ENCODE peak calls at places on chromosomes 11 and 22, in nine cellular contexts. Y, E, R, I, P, F, J, V and M are unnamed samples.

GRCh38 chr22:36374603-36375024 is 13.2 kb downstream of the MYH9 start:
- DNase-seq in Y (no peak), E (no peak), R (peak), I (no peak), P (no peak), F (peak), J (no peak), V (no peak), M (no peak)

GRCh38 chr11:47179655-47179991 is 2.9 kb upstream of the ARFGAP2 start:
- DNase-seq in Y (peak), E (peak), R (peak), I (peak), P (peak), F (peak), J (no peak), V (no peak), M (no peak)

GRCh38 chr11:57778318-57779037 is 16.9 kb downstream of the CTNND1 start:
- DNase-seq in Y (peak), E (peak), R (no peak), I (peak), P (no peak), F (peak), J (peak), V (peak), M (peak)

GRCh38 chr22:31556627-31557203 is 60.4 kb downstream of the SFI1 start:
- DNase-seq in Y (peak), E (no peak), R (no peak), I (peak), P (peak), F (no peak), J (peak), V (no peak), M (no peak)

GRCh38 chr11:116336540-116336939 is 436.2 kb downstream of the BUD13 start:
- DNase-seq in Y (no peak), E (peak), R (no peak), I (peak), P (no peak), F (no peak), J (no peak), V (no peak), M (no peak)

GRCh38 chr11:113505541-113506375 is 30.6 kb upstream of the DRD2 start:
- DNase-seq in Y (no peak), E (peak), R (no peak), I (no peak), P (no peak), F (no peak), J (no peak), V (no peak), M (peak)

GRCh38 chr11:86636275-86636674 is 36.1 kb downstream of the ME3 start:
- DNase-seq in Y (no peak), E (no peak), R (no peak), I (no peak), P (no peak), F (no peak), J (no peak), V (no peak), M (no peak)

GRCh38 chr22:50544078-50544745 is 1.5 kb upstream of the KLHDC7B start:
- DNase-seq in Y (peak), E (peak), R (peak), I (no peak), P (peak), F (peak), J (no peak), V (no peak), M (peak)

GRCh38 chr11:19552684-19553083 is 160.0 kb upstream of the NAV2 start:
- DNase-seq in Y (no peak), E (no peak), R (no peak), I (no peak), P (no peak), F (no peak), J (no peak), V (no peak), M (no peak)

GRCh38 chr22:30208631-30209603 is 37.6 kb downstream of the LIF start:
- DNase-seq in Y (no peak), E (no peak), R (no peak), I (no peak), P (no peak), F (peak), J (no peak), V (peak), M (no peak)

GRCh38 chr22:42685941-42686666 is 34.6 kb downstream of the A4GALT start:
- DNase-seq in Y (no peak), E (no peak), R (no peak), I (peak), P (no peak), F (no peak), J (peak), V (no peak), M (no peak)

GRCh38 chr11:33257897-33258630 is 883 bp downstream of the HIPK3 start:
- DNase-seq in Y (peak), E (peak), R (peak), I (peak), P (peak), F (peak), J (peak), V (peak), M (peak)

GRCh38 chr11:15695096-15695721 is 580.5 kb downstream of the INSC start:
- DNase-seq in Y (no peak), E (no peak), R (no peak), I (no peak), P (no peak), F (no peak), J (no peak), V (no peak), M (no peak)

GRCh38 chr22:25495286-25495685 is 69.2 kb upstream of the GRK3 start:
- DNase-seq in Y (no peak), E (no peak), R (no peak), I (no peak), P (no peak), F (no peak), J (no peak), V (no peak), M (no peak)

GRCh38 chr11:1055990-1056771 is 18.5 kb upstream of the MUC2 start:
- DNase-seq in Y (no peak), E (no peak), R (no peak), I (no peak), P (no peak), F (peak), J (no peak), V (no peak), M (no peak)

GRCh38 chr11:73273246-73273890 is 1.2 kb downstream of the P2RY6 start:
- DNase-seq in Y (no peak), E (no peak), R (no peak), I (no peak), P (no peak), F (no peak), J (no peak), V (no peak), M (no peak)

GRCh38 chr11:16406226-16406625 is 49.9 kb upstream of the SOX6 start:
- DNase-seq in Y (no peak), E (no peak), R (no peak), I (no peak), P (no peak), F (no peak), J (no peak), V (no peak), M (no peak)

GRCh38 chr11:12411806-12412727 is 34.7 kb downstream of the PARVA start:
- DNase-seq in Y (peak), E (peak), R (peak), I (peak), P (no peak), F (peak), J (peak), V (peak), M (peak)

GRCh38 chr22:49788492-49788891 is 39.2 kb downstream of the BRD1 start:
- DNase-seq in Y (peak), E (no peak), R (no peak), I (no peak), P (no peak), F (peak), J (no peak), V (no peak), M (no peak)

GRCh38 chr11:32400196-32400595 is 35.1 kb downstream of the WT1 start:
- DNase-seq in Y (no peak), E (peak), R (no peak), I (no peak), P (no peak), F (no peak), J (no peak), V (no peak), M (no peak)

GRCh38 chr11:10197091-10197490 is 96.9 kb downstream of the SBF2 start:
- DNase-seq in Y (no peak), E (no peak), R (no peak), I (no peak), P (no peak), F (no peak), J (peak), V (no peak), M (no peak)

GRCh38 chr11:63489879-63490278 is 1.1 kb downstream of the PLAAT5 start:
- DNase-seq in Y (no peak), E (peak), R (no peak), I (no peak), P (no peak), F (peak), J (no peak), V (no peak), M (no peak)

GRCh38 chr11:17257200-17257599 is 19.3 kb upstream of the NUCB2 start:
- DNase-seq in Y (no peak), E (no peak), R (no peak), I (no peak), P (no peak), F (no peak), J (peak), V (no peak), M (no peak)

GRCh38 chr22:35303029-35303624 is 3.4 kb downstream of the TOM1 start:
- DNase-seq in Y (no peak), E (no peak), R (no peak), I (no peak), P (no peak), F (no peak), J (no peak), V (no peak), M (peak)

GRCh38 chr11:106939157-106939556 is 79.1 kb downstream of the GUCY1A2 start:
- DNase-seq in Y (no peak), E (no peak), R (no peak), I (no peak), P (no peak), F (no peak), J (no peak), V (no peak), M (no peak)

GRCh38 chr11:75820636-75821035 is 5.6 kb downstream of the UVRAG start:
- DNase-seq in Y (no peak), E (no peak), R (no peak), I (no peak), P (no peak), F (peak), J (no peak), V (no peak), M (no peak)

GRCh38 chr11:65575568-65576231 is at the start of gene EHBP1L1:
- DNase-seq in Y (peak), E (no peak), R (peak), I (no peak), P (peak), F (peak), J (no peak), V (no peak), M (peak)

GRCh38 chr11:33197915-33198727 is 36.8 kb upstream of the CSTF3 start:
- DNase-seq in Y (no peak), E (no peak), R (no peak), I (no peak), P (no peak), F (no peak), J (peak), V (no peak), M (peak)

GRCh38 chr11:73152861-73153483 is 10.9 kb upstream of the FCHSD2 start:
- DNase-seq in Y (peak), E (peak), R (peak), I (no peak), P (peak), F (no peak), J (no peak), V (no peak), M (no peak)

GRCh38 chr22:36580371-36580770 is 51.4 kb upstream of the EIF3D start:
- DNase-seq in Y (no peak), E (no peak), R (no peak), I (no peak), P (no peak), F (no peak), J (no peak), V (no peak), M (no peak)

GRCh38 chr11:23865341-23865975 is 631.4 kb upstream of the LUZP2 start:
- DNase-seq in Y (no peak), E (no peak), R (no peak), I (no peak), P (no peak), F (no peak), J (no peak), V (no peak), M (no peak)